ENCODE peak calls at places on chromosomes 16 and 17, in six cellular contexts. P is activated gamma-delta T cell treated with Interleukin-2 at 50 U/mL for 16 hours; E is NCI-H1694 treated with DMSO at 0.1 percent for 48 hours; H is activated naive CD8-positive, alpha-beta T cell treated with anti-CD3 and anti-CD28 coated beads, Interleukin-2, amount 50 U/mL, for 24 hours; D is foreskin melanocyte; C is Kasumi-1. Y is an unnamed sample.

GRCh38 chr16:56029026-56029425 is 153.9 kb upstream of the CES5A start:
- DNase-seq in P (no peak), E (no peak), H (no peak), D (no peak), C (no peak), Y (no peak)

GRCh38 chr17:68491381-68491849 is 20.8 kb upstream of the PRKAR1A start:
- DNase-seq in P (no peak), E (no peak), H (no peak), D (no peak), C (peak), Y (no peak)

GRCh38 chr17:79888811-79889634 is 49.8 kb upstream of the CBX4 start:
- DNase-seq in P (no peak), E (no peak), H (no peak), D (no peak), C (no peak), Y (no peak)

GRCh38 chr17:258045-258734 is 76.7 kb upstream of the DOC2B start:
- DNase-seq in P (no peak), E (no peak), H (no peak), D (no peak), C (no peak), Y (no peak)

GRCh38 chr17:34246872-34247271 is 8.2 kb upstream of the CCL2 start:
- DNase-seq in P (no peak), E (no peak), H (no peak), D (no peak), C (no peak), Y (no peak)

GRCh38 chr16:69924777-69925191 is 26.4 kb upstream of the CLEC18A start:
- DNase-seq in P (no peak), E (no peak), H (no peak), D (no peak), C (no peak), Y (no peak)

GRCh38 chr16:67935096-67935401 is 1.6 kb downstream of the PSMB10 start:
- DNase-seq in P (no peak), E (no peak), H (no peak), D (no peak), C (no peak), Y (no peak)

GRCh38 chr17:37797206-37797605 is 52.3 kb upstream of the HNF1B start:
- DNase-seq in P (no peak), E (no peak), H (no peak), D (no peak), C (no peak), Y (no peak)

GRCh38 chr17:69557339-69557738 is 142.8 kb downstream of the MAP2K6 start:
- DNase-seq in P (no peak), E (no peak), H (no peak), D (no peak), C (no peak), Y (no peak)

GRCh38 chr16:50326835-50327465 is 41.8 kb downstream of the BRD7 start:
- DNase-seq in P (peak), E (no peak), H (peak), D (no peak), C (peak), Y (no peak)

GRCh38 chr17:40515491-40516041 is 14.1 kb upstream of the TNS4 start:
- DNase-seq in P (peak), E (no peak), H (peak), D (no peak), C (peak), Y (no peak)

Y was measured in NCI-H1930.